ENCODE peak calls at places on chromosomes 7 and 10, in five cellular contexts. L, T, W, M and Y are unnamed samples.

GRCh38 chr10:132229834-132230556 is 43.2 kb downstream of the DPYSL4 start:
- DNase-seq in L (no peak), T (peak; percentile 30), W (no peak), M (peak; percentile 9), Y (no peak)

GRCh38 chr7:77759294-77759889 is 38.8 kb downstream of the TMEM60 start:
- DNase-seq in L (peak; percentile 34), T (peak; percentile 67), W (no peak), M (peak; percentile 55), Y (peak; percentile 39)

GRCh38 chr7:105387621-105388372 is 924 bp downstream of the SRPK2 start:
- DNase-seq in L (no peak), T (peak; percentile 63), W (peak; percentile 77), M (peak; percentile 57), Y (peak; percentile 63)

GRCh38 chr10:3889961-3890522 is 105.0 kb upstream of the KLF6 start:
- DNase-seq in L (no peak), T (no peak), W (no peak), M (no peak), Y (peak; percentile 83)

GRCh38 chr7:47241112-47242065 is 340.5 kb downstream of the TNS3 start:
- DNase-seq in L (no peak), T (no peak), W (no peak), M (no peak), Y (no peak)

GRCh38 chr7:74329225-74329624 is 40.0 kb downstream of the CLIP2 start:
- DNase-seq in L (no peak), T (no peak), W (no peak), M (no peak), Y (no peak)

GRCh38 chr7:71308105-71308504 is 176.2 kb downstream of the GALNT17 start:
- DNase-seq in L (peak; percentile 21), T (no peak), W (peak; percentile 89), M (no peak), Y (no peak)

GRCh38 chr7:116812905-116813304 is 49.5 kb upstream of the CAPZA2 start:
- DNase-seq in L (no peak), T (no peak), W (no peak), M (no peak), Y (no peak)

GRCh38 chr10:20767028-20767427 is 130.1 kb downstream of the NEBL start:
- DNase-seq in L (no peak), T (no peak), W (no peak), M (no peak), Y (peak; percentile 60)

GRCh38 chr7:81300779-81301178 is 381.9 kb upstream of the SEMA3C start:
- DNase-seq in L (no peak), T (no peak), W (no peak), M (no peak), Y (no peak)

GRCh38 chr7:78496226-78496625 is 697.7 kb downstream of the PHTF2 start:
- DNase-seq in L (no peak), T (no peak), W (no peak), M (no peak), Y (no peak)

GRCh38 chr10:49347342-49347741 is 48.4 kb downstream of the C10orf71 start:
- DNase-seq in L (no peak), T (no peak), W (peak; percentile 3), M (no peak), Y (no peak)

GRCh38 chr10:101000602-101000991 is 989 bp downstream of the LZTS2 start:
- DNase-seq in L (no peak), T (no peak), W (no peak), M (no peak), Y (no peak)
- H3K27ac ChIP-seq in L (peak overlapping the region; percentile 99), T (peak overlapping the region; percentile 100), W (peak overlapping the region; percentile 99), M (peak overlapping the region; percentile 67), Y (peak overlapping the region; percentile 73)

DNA sequence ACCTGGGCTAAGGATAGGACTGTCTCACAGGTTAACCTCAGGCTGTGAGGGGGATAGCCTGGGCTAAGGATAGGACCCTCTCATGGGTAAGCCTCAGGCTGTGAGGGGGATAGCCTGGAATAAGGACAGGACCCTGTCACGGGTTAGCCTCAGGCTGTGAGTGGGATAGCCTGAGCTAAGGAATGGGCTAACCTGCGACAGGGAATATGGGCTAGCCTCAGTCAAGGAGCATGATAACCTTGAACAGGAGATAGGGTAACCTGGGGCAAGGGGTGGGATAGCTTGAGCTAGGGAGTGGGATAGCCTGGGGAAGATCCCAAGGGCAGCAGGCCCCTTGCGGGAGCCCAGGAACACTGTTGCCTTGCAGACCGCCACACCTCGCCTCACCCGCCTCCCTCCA is 42.7 kb downstream of the GRID2IP start:
- DNase-seq in L (no peak), T (no peak), W (no peak), M (no peak), Y (no peak)
- H3K27ac ChIP-seq in L (no peak overlapping the region), T (no peak overlapping the region), W (no peak overlapping the region), M (no peak overlapping the region), Y (no peak overlapping the region)

GRCh38 chr10:70221030-70221429 is 12.2 kb downstream of the PPA1 start:
- DNase-seq in L (no peak), T (no peak), W (no peak), M (no peak), Y (no peak)
- H3K27ac ChIP-seq in L (no peak overlapping the region), T (peak overlapping the region; percentile 24), W (no peak overlapping the region), M (no peak overlapping the region), Y (peak overlapping the region; percentile 42)

GRCh38 chr7:156020566-156020965 is 208.3 kb upstream of the SHH start:
- DNase-seq in L (no peak), T (no peak), W (no peak), M (no peak), Y (no peak)
- H3K27ac ChIP-seq in L (no peak overlapping the region), T (no peak overlapping the region), W (no peak overlapping the region), M (no peak overlapping the region), Y (no peak overlapping the region)

GRCh38 chr10:13719411-13719810 is 132.6 kb downstream of the PRPF18 start:
- DNase-seq in L (no peak), T (peak; percentile 42), W (no peak), M (no peak), Y (no peak)

GRCh38 chr10:13717571-13717935 is 130.8 kb downstream of the PRPF18 start:
- DNase-seq in L (no peak), T (no peak), W (no peak), M (no peak), Y (peak; percentile 15)

GRCh38 chr10:13718820-13719219 is 132.1 kb downstream of the PRPF18 start:
- DNase-seq in L (no peak), T (no peak), W (no peak), M (no peak), Y (no peak)

GRCh38 chr10:13716161-13717071 is 129.7 kb downstream of the PRPF18 start:
- DNase-seq in L (no peak), T (no peak), W (no peak), M (no peak), Y (no peak)

GRCh38 chr10:13717936-13718772 is 131.4 kb downstream of the PRPF18 start:
- DNase-seq in L (no peak), T (peak; percentile 90), W (peak; percentile 78), M (no peak), Y (peak; percentile 82)
- H3K27ac ChIP-seq in L (peak overlapping the region; percentile 44), T (peak overlapping the region; percentile 80), W (peak overlapping the region; percentile 77), M (no peak overlapping the region), Y (no peak overlapping the region)